ENCODE peak calls at places on chromosomes 5 and 9, in ten cellular contexts. One of them, this sample, is unnamed.

GRCh38 chr5:28517691-28518090 is 1479.3 kb upstream of the CDH9 start:
- DNase-seq in T1000: no peak
- DNase-seq in activated naive CD4-positive, alpha-beta T cell: no peak
- DNase-seq in AG08395: no peak
- DNase-seq in amniotic stem cell: no peak
- DNase-seq in heart right ventricle: no peak
- DNase-seq in ovary: no peak
- DNase-seq in iPS-NIHi11: no peak
- DNase-seq in stimulated activated naive CD8-positive, alpha-beta T cell treated with anti-CD3 and anti-CD28 coated beads, Interleukin-15, amount 100 ng/mL, for 72 hours: no peak
- DNase-seq in activated T-cell treated with anti-CD3 and anti-CD28 coated beads for 4 hours: no peak
- DNase-seq in this sample: no peak

GRCh38 chr9:132160802-132161742 is 786 bp upstream of the NTNG2 start:
- DNase-seq in T1000: peak; percentile 21
- DNase-seq in activated naive CD4-positive, alpha-beta T cell: no peak
- DNase-seq in AG08395: peak; percentile 62
- DNase-seq in amniotic stem cell: peak; percentile 40
- DNase-seq in heart right ventricle: no peak
- DNase-seq in ovary: no peak
- DNase-seq in iPS-NIHi11: no peak
- DNase-seq in stimulated activated naive CD8-positive, alpha-beta T cell treated with anti-CD3 and anti-CD28 coated beads, Interleukin-15, amount 100 ng/mL, for 72 hours: peak; percentile 59
- DNase-seq in activated T-cell treated with anti-CD3 and anti-CD28 coated beads for 4 hours: peak; percentile 40
- DNase-seq in this sample: no peak

GRCh38 chr9:124381073-124381945 is 33.9 kb downstream of the PSMB7 start:
- DNase-seq in T1000: no peak
- DNase-seq in activated naive CD4-positive, alpha-beta T cell: no peak
- DNase-seq in AG08395: peak; percentile 49
- DNase-seq in amniotic stem cell: no peak
- DNase-seq in heart right ventricle: no peak
- DNase-seq in ovary: no peak
- DNase-seq in iPS-NIHi11: no peak
- DNase-seq in stimulated activated naive CD8-positive, alpha-beta T cell treated with anti-CD3 and anti-CD28 coated beads, Interleukin-15, amount 100 ng/mL, for 72 hours: no peak
- DNase-seq in activated T-cell treated with anti-CD3 and anti-CD28 coated beads for 4 hours: no peak
- DNase-seq in this sample: no peak

GRCh38 chr9:98391884-98392283 is 136.4 kb upstream of the TBC1D2 start:
- DNase-seq in T1000: no peak
- DNase-seq in activated naive CD4-positive, alpha-beta T cell: no peak
- DNase-seq in AG08395: no peak
- DNase-seq in amniotic stem cell: no peak
- DNase-seq in heart right ventricle: no peak
- DNase-seq in ovary: no peak
- DNase-seq in iPS-NIHi11: no peak
- DNase-seq in stimulated activated naive CD8-positive, alpha-beta T cell treated with anti-CD3 and anti-CD28 coated beads, Interleukin-15, amount 100 ng/mL, for 72 hours: no peak
- DNase-seq in activated T-cell treated with anti-CD3 and anti-CD28 coated beads for 4 hours: no peak
- DNase-seq in this sample: no peak

GRCh38 chr9:134204041-134204440 is 39.7 kb upstream of the RNU6ATAC start:
- DNase-seq in T1000: no peak
- DNase-seq in activated naive CD4-positive, alpha-beta T cell: no peak
- DNase-seq in AG08395: no peak
- DNase-seq in amniotic stem cell: no peak
- DNase-seq in heart right ventricle: no peak
- DNase-seq in ovary: no peak
- DNase-seq in iPS-NIHi11: no peak
- DNase-seq in stimulated activated naive CD8-positive, alpha-beta T cell treated with anti-CD3 and anti-CD28 coated beads, Interleukin-15, amount 100 ng/mL, for 72 hours: no peak
- DNase-seq in activated T-cell treated with anti-CD3 and anti-CD28 coated beads for 4 hours: no peak
- DNase-seq in this sample: no peak

GRCh38 chr5:169416583-169417196 is 115.8 kb upstream of the SLIT3 start:
- DNase-seq in T1000: peak; percentile 80
- DNase-seq in activated naive CD4-positive, alpha-beta T cell: no peak
- DNase-seq in AG08395: peak; percentile 96
- DNase-seq in amniotic stem cell: peak; percentile 84
- DNase-seq in heart right ventricle: peak; percentile 70
- DNase-seq in ovary: no peak
- DNase-seq in iPS-NIHi11: peak; percentile 27
- DNase-seq in stimulated activated naive CD8-positive, alpha-beta T cell treated with anti-CD3 and anti-CD28 coated beads, Interleukin-15, amount 100 ng/mL, for 72 hours: no peak
- DNase-seq in activated T-cell treated with anti-CD3 and anti-CD28 coated beads for 4 hours: no peak
- DNase-seq in this sample: no peak

GRCh38 chr5:126234563-126235195 is 188.5 kb upstream of the GRAMD2B start:
- DNase-seq in T1000: no peak
- DNase-seq in activated naive CD4-positive, alpha-beta T cell: no peak
- DNase-seq in AG08395: no peak
- DNase-seq in amniotic stem cell: no peak
- DNase-seq in heart right ventricle: no peak
- DNase-seq in ovary: no peak
- DNase-seq in iPS-NIHi11: peak; percentile 60
- DNase-seq in stimulated activated naive CD8-positive, alpha-beta T cell treated with anti-CD3 and anti-CD28 coated beads, Interleukin-15, amount 100 ng/mL, for 72 hours: no peak
- DNase-seq in activated T-cell treated with anti-CD3 and anti-CD28 coated beads for 4 hours: no peak
- DNase-seq in this sample: no peak

GRCh38 chr5:35794688-35795375 is 61.9 kb upstream of the IL7R start:
- DNase-seq in T1000: no peak
- DNase-seq in activated naive CD4-positive, alpha-beta T cell: no peak
- DNase-seq in AG08395: no peak
- DNase-seq in amniotic stem cell: no peak
- DNase-seq in heart right ventricle: no peak
- DNase-seq in ovary: no peak
- DNase-seq in iPS-NIHi11: peak; percentile 20
- DNase-seq in stimulated activated naive CD8-positive, alpha-beta T cell treated with anti-CD3 and anti-CD28 coated beads, Interleukin-15, amount 100 ng/mL, for 72 hours: no peak
- DNase-seq in activated T-cell treated with anti-CD3 and anti-CD28 coated beads for 4 hours: no peak
- DNase-seq in this sample: no peak

GRCh38 chr9:117377046-117377445 is 37.8 kb downstream of the ASTN2 start:
- DNase-seq in T1000: no peak
- DNase-seq in activated naive CD4-positive, alpha-beta T cell: no peak
- DNase-seq in AG08395: no peak
- DNase-seq in amniotic stem cell: no peak
- DNase-seq in heart right ventricle: no peak
- DNase-seq in ovary: no peak
- DNase-seq in iPS-NIHi11: peak; percentile 20
- DNase-seq in stimulated activated naive CD8-positive, alpha-beta T cell treated with anti-CD3 and anti-CD28 coated beads, Interleukin-15, amount 100 ng/mL, for 72 hours: no peak
- DNase-seq in activated T-cell treated with anti-CD3 and anti-CD28 coated beads for 4 hours: no peak
- DNase-seq in this sample: no peak

GRCh38 chr9:106954974-106955850 is 92.2 kb downstream of the ZNF462 start:
- DNase-seq in T1000: no peak
- DNase-seq in activated naive CD4-positive, alpha-beta T cell: no peak
- DNase-seq in AG08395: no peak
- DNase-seq in amniotic stem cell: no peak
- DNase-seq in heart right ventricle: no peak
- DNase-seq in ovary: no peak
- DNase-seq in iPS-NIHi11: no peak
- DNase-seq in stimulated activated naive CD8-positive, alpha-beta T cell treated with anti-CD3 and anti-CD28 coated beads, Interleukin-15, amount 100 ng/mL, for 72 hours: no peak
- DNase-seq in activated T-cell treated with anti-CD3 and anti-CD28 coated beads for 4 hours: no peak
- DNase-seq in this sample: no peak

GRCh38 chr9:114804504-114804903 is 1.3 kb downstream of the TNFSF15 start:
- DNase-seq in T1000: no peak
- DNase-seq in activated naive CD4-positive, alpha-beta T cell: no peak
- DNase-seq in AG08395: peak; percentile 26
- DNase-seq in amniotic stem cell: no peak
- DNase-seq in heart right ventricle: no peak
- DNase-seq in ovary: no peak
- DNase-seq in iPS-NIHi11: no peak
- DNase-seq in stimulated activated naive CD8-positive, alpha-beta T cell treated with anti-CD3 and anti-CD28 coated beads, Interleukin-15, amount 100 ng/mL, for 72 hours: no peak
- DNase-seq in activated T-cell treated with anti-CD3 and anti-CD28 coated beads for 4 hours: no peak
- DNase-seq in this sample: no peak

GRCh38 chr5:130045334-130045733 is 141.1 kb downstream of the CHSY3 start:
- DNase-seq in T1000: no peak
- DNase-seq in activated naive CD4-positive, alpha-beta T cell: no peak
- DNase-seq in AG08395: peak; percentile 7
- DNase-seq in amniotic stem cell: no peak
- DNase-seq in heart right ventricle: no peak
- DNase-seq in ovary: no peak
- DNase-seq in iPS-NIHi11: no peak
- DNase-seq in stimulated activated naive CD8-positive, alpha-beta T cell treated with anti-CD3 and anti-CD28 coated beads, Interleukin-15, amount 100 ng/mL, for 72 hours: no peak
- DNase-seq in activated T-cell treated with anti-CD3 and anti-CD28 coated beads for 4 hours: no peak
- DNase-seq in this sample: no peak

GRCh38 chr9:98971168-98971914 is 27.6 kb downstream of the COL15A1 start:
- DNase-seq in T1000: peak; percentile 19
- DNase-seq in activated naive CD4-positive, alpha-beta T cell: no peak
- DNase-seq in AG08395: peak; percentile 86
- DNase-seq in amniotic stem cell: peak; percentile 20
- DNase-seq in heart right ventricle: no peak
- DNase-seq in ovary: peak; percentile 40
- DNase-seq in iPS-NIHi11: peak; percentile 44
- DNase-seq in stimulated activated naive CD8-positive, alpha-beta T cell treated with anti-CD3 and anti-CD28 coated beads, Interleukin-15, amount 100 ng/mL, for 72 hours: no peak
- DNase-seq in activated T-cell treated with anti-CD3 and anti-CD28 coated beads for 4 hours: no peak
- DNase-seq in this sample: no peak

GRCh38 chr5:23084815-23085214 is 231.7 kb upstream of the CDH12 start:
- DNase-seq in T1000: no peak
- DNase-seq in activated naive CD4-positive, alpha-beta T cell: no peak
- DNase-seq in AG08395: no peak
- DNase-seq in amniotic stem cell: no peak
- DNase-seq in heart right ventricle: no peak
- DNase-seq in ovary: no peak
- DNase-seq in iPS-NIHi11: no peak
- DNase-seq in stimulated activated naive CD8-positive, alpha-beta T cell treated with anti-CD3 and anti-CD28 coated beads, Interleukin-15, amount 100 ng/mL, for 72 hours: no peak
- DNase-seq in activated T-cell treated with anti-CD3 and anti-CD28 coated beads for 4 hours: no peak
- DNase-seq in this sample: no peak

This sample was measured in mesothelial cell of epicardium.